ENCODE peak calls at places on chromosomes 1 and 21, in four cellular contexts. One of them, this sample, is unnamed.

GRCh38 chr21:41613421-41613998 is 105.6 kb upstream of the TMPRSS2 start:
- DNase-seq in dorsolateral prefrontal cortex: no peak
- DNase-seq in stimulated activated CD4-positive, alpha-beta T cell treated with anti-CD3 and anti-CD28 coated beads, TNF-alpha, amount 100 ng/mL, for 24 hours: no peak
- DNase-seq in GM06990: no peak
- DNase-seq in this sample: peak; percentile 79

GRCh38 chr1:197440730-197441129 is 172.7 kb downstream of the CRB1 start:
- DNase-seq in dorsolateral prefrontal cortex: no peak
- DNase-seq in stimulated activated CD4-positive, alpha-beta T cell treated with anti-CD3 and anti-CD28 coated beads, TNF-alpha, amount 100 ng/mL, for 24 hours: no peak
- DNase-seq in GM06990: no peak
- DNase-seq in this sample: no peak

GRCh38 chr1:186899577-186899976 is 70.8 kb downstream of the PLA2G4A start:
- DNase-seq in dorsolateral prefrontal cortex: no peak
- DNase-seq in stimulated activated CD4-positive, alpha-beta T cell treated with anti-CD3 and anti-CD28 coated beads, TNF-alpha, amount 100 ng/mL, for 24 hours: no peak
- DNase-seq in GM06990: peak; percentile 29
- DNase-seq in this sample: no peak

GRCh38 chr1:206503591-206504362 is 3.6 kb upstream of the RASSF5 start:
- DNase-seq in dorsolateral prefrontal cortex: no peak
- DNase-seq in stimulated activated CD4-positive, alpha-beta T cell treated with anti-CD3 and anti-CD28 coated beads, TNF-alpha, amount 100 ng/mL, for 24 hours: peak; percentile 55
- DNase-seq in GM06990: peak; percentile 49
- DNase-seq in this sample: no peak

GRCh38 chr1:217889401-217889800 is 258.3 kb downstream of the SPATA17 start:
- DNase-seq in dorsolateral prefrontal cortex: peak; percentile 32
- DNase-seq in stimulated activated CD4-positive, alpha-beta T cell treated with anti-CD3 and anti-CD28 coated beads, TNF-alpha, amount 100 ng/mL, for 24 hours: no peak
- DNase-seq in GM06990: no peak
- DNase-seq in this sample: no peak

GRCh38 chr1:183470961-183471747 is 1.1 kb upstream of the SMG7 start:
- DNase-seq in dorsolateral prefrontal cortex: peak; percentile 75
- DNase-seq in stimulated activated CD4-positive, alpha-beta T cell treated with anti-CD3 and anti-CD28 coated beads, TNF-alpha, amount 100 ng/mL, for 24 hours: peak; percentile 74
- DNase-seq in GM06990: peak; percentile 86
- DNase-seq in this sample: peak; percentile 89

GRCh38 chr1:234748713-234749112 is 138.7 kb upstream of the IRF2BP2 start:
- DNase-seq in dorsolateral prefrontal cortex: no peak
- DNase-seq in stimulated activated CD4-positive, alpha-beta T cell treated with anti-CD3 and anti-CD28 coated beads, TNF-alpha, amount 100 ng/mL, for 24 hours: no peak
- DNase-seq in GM06990: no peak
- DNase-seq in this sample: no peak

GRCh38 chr1:164561461-164561860 is 2.5 kb downstream of the PBX1 start:
- DNase-seq in dorsolateral prefrontal cortex: no peak
- DNase-seq in stimulated activated CD4-positive, alpha-beta T cell treated with anti-CD3 and anti-CD28 coated beads, TNF-alpha, amount 100 ng/mL, for 24 hours: no peak
- DNase-seq in GM06990: no peak
- DNase-seq in this sample: no peak

GRCh38 chr1:93771843-93772242 is 90.2 kb upstream of the BCAR3 start:
- DNase-seq in dorsolateral prefrontal cortex: no peak
- DNase-seq in stimulated activated CD4-positive, alpha-beta T cell treated with anti-CD3 and anti-CD28 coated beads, TNF-alpha, amount 100 ng/mL, for 24 hours: no peak
- DNase-seq in GM06990: no peak
- DNase-seq in this sample: no peak

GRCh38 chr21:25929859-25930520 is 195.2 kb downstream of the GABPA start:
- DNase-seq in dorsolateral prefrontal cortex: peak; percentile 49
- DNase-seq in stimulated activated CD4-positive, alpha-beta T cell treated with anti-CD3 and anti-CD28 coated beads, TNF-alpha, amount 100 ng/mL, for 24 hours: no peak
- DNase-seq in GM06990: no peak
- DNase-seq in this sample: peak; percentile 28

GRCh38 chr1:38213720-38214367 is 167.3 kb upstream of the POU3F1 start:
- DNase-seq in dorsolateral prefrontal cortex: no peak
- DNase-seq in stimulated activated CD4-positive, alpha-beta T cell treated with anti-CD3 and anti-CD28 coated beads, TNF-alpha, amount 100 ng/mL, for 24 hours: no peak
- DNase-seq in GM06990: no peak
- DNase-seq in this sample: no peak

GRCh38 chr1:1833916-1834325 is 55.7 kb upstream of the NADK start:
- DNase-seq in dorsolateral prefrontal cortex: no peak
- DNase-seq in stimulated activated CD4-positive, alpha-beta T cell treated with anti-CD3 and anti-CD28 coated beads, TNF-alpha, amount 100 ng/mL, for 24 hours: no peak
- DNase-seq in GM06990: peak; percentile 61
- DNase-seq in this sample: no peak

GRCh38 chr1:7207875-7208646 is 422.8 kb downstream of the CAMTA1 start:
- DNase-seq in dorsolateral prefrontal cortex: peak; percentile 58
- DNase-seq in stimulated activated CD4-positive, alpha-beta T cell treated with anti-CD3 and anti-CD28 coated beads, TNF-alpha, amount 100 ng/mL, for 24 hours: peak; percentile 17
- DNase-seq in GM06990: no peak
- DNase-seq in this sample: peak; percentile 94

GRCh38 chr1:91997607-91998195 is 32.1 kb upstream of the EPHX4 start:
- DNase-seq in dorsolateral prefrontal cortex: no peak
- DNase-seq in stimulated activated CD4-positive, alpha-beta T cell treated with anti-CD3 and anti-CD28 coated beads, TNF-alpha, amount 100 ng/mL, for 24 hours: no peak
- DNase-seq in GM06990: no peak
- DNase-seq in this sample: no peak

GRCh38 chr1:85496881-85497582 is 32.1 kb upstream of the DDAH1 start:
- DNase-seq in dorsolateral prefrontal cortex: no peak
- DNase-seq in stimulated activated CD4-positive, alpha-beta T cell treated with anti-CD3 and anti-CD28 coated beads, TNF-alpha, amount 100 ng/mL, for 24 hours: no peak
- DNase-seq in GM06990: no peak
- DNase-seq in this sample: no peak

GRCh38 chr1:63946866-63947491 is 173.2 kb downstream of the ROR1 start:
- DNase-seq in dorsolateral prefrontal cortex: no peak
- DNase-seq in stimulated activated CD4-positive, alpha-beta T cell treated with anti-CD3 and anti-CD28 coated beads, TNF-alpha, amount 100 ng/mL, for 24 hours: no peak
- DNase-seq in GM06990: no peak
- DNase-seq in this sample: no peak

GRCh38 chr1:7410156-7410555 is 360.9 kb upstream of the VAMP3 start:
- DNase-seq in dorsolateral prefrontal cortex: peak; percentile 6
- DNase-seq in stimulated activated CD4-positive, alpha-beta T cell treated with anti-CD3 and anti-CD28 coated beads, TNF-alpha, amount 100 ng/mL, for 24 hours: no peak
- DNase-seq in GM06990: no peak
- DNase-seq in this sample: no peak

GRCh38 chr1:18643154-18644012 is 12.7 kb downstream of the PAX7 start:
- DNase-seq in dorsolateral prefrontal cortex: no peak
- DNase-seq in stimulated activated CD4-positive, alpha-beta T cell treated with anti-CD3 and anti-CD28 coated beads, TNF-alpha, amount 100 ng/mL, for 24 hours: no peak
- DNase-seq in GM06990: no peak
- DNase-seq in this sample: no peak

GRCh38 chr1:4681026-4681425 is 26.6 kb downstream of the AJAP1 start:
- DNase-seq in dorsolateral prefrontal cortex: peak; percentile 85
- DNase-seq in stimulated activated CD4-positive, alpha-beta T cell treated with anti-CD3 and anti-CD28 coated beads, TNF-alpha, amount 100 ng/mL, for 24 hours: no peak
- DNase-seq in GM06990: no peak
- DNase-seq in this sample: peak; percentile 77

GRCh38 chr1:186440584-186440983 is 20.3 kb downstream of the PDC start:
- DNase-seq in dorsolateral prefrontal cortex: no peak
- DNase-seq in stimulated activated CD4-positive, alpha-beta T cell treated with anti-CD3 and anti-CD28 coated beads, TNF-alpha, amount 100 ng/mL, for 24 hours: no peak
- DNase-seq in GM06990: no peak
- DNase-seq in this sample: no peak

GRCh38 chr1:89965203-89965900 is 29.6 kb upstream of the ZNF326 start:
- DNase-seq in dorsolateral prefrontal cortex: no peak
- DNase-seq in stimulated activated CD4-positive, alpha-beta T cell treated with anti-CD3 and anti-CD28 coated beads, TNF-alpha, amount 100 ng/mL, for 24 hours: no peak
- DNase-seq in GM06990: no peak
- DNase-seq in this sample: no peak

GRCh38 chr1:113118266-113118665 is 45.3 kb downstream of the LRIG2 start:
- DNase-seq in dorsolateral prefrontal cortex: no peak
- DNase-seq in stimulated activated CD4-positive, alpha-beta T cell treated with anti-CD3 and anti-CD28 coated beads, TNF-alpha, amount 100 ng/mL, for 24 hours: no peak
- DNase-seq in GM06990: no peak
- DNase-seq in this sample: no peak

GRCh38 chr1:94095112-94095637 is 25.8 kb downstream of the ABCA4 start:
- DNase-seq in dorsolateral prefrontal cortex: peak; percentile 60
- DNase-seq in stimulated activated CD4-positive, alpha-beta T cell treated with anti-CD3 and anti-CD28 coated beads, TNF-alpha, amount 100 ng/mL, for 24 hours: no peak
- DNase-seq in GM06990: no peak
- DNase-seq in this sample: peak; percentile 56

This sample was measured in posterior cingulate gyrus.